ENCODE peak calls at places on chromosomes 7 and 10, in seven cellular contexts. I is WERI-Rb-1; Y is neural progenitor cell; G is body of pancreas; J is aorta; D is cardiac muscle cell; S is effector memory CD4-positive, alpha-beta T cell. E is an unnamed sample.

GRCh38 chr7:17130281-17131059 is 168.0 kb upstream of the AHR start:
- DNase-seq in I (no peak), Y (peak), G (peak), J (no peak), D (peak), S (no peak), E (no peak)

GRCh38 chr10:34886906-34887615 is 72.0 kb upstream of the PARD3 start:
- DNase-seq in I (no peak), Y (no peak), G (no peak), J (no peak), D (no peak), S (no peak), E (no peak)

GRCh38 chr10:24480447-24480846 is 243.2 kb downstream of the ARHGAP21 start:
- DNase-seq in I (no peak), Y (no peak), G (no peak), J (no peak), D (no peak), S (no peak), E (no peak)

GRCh38 chr10:116721991-116722392 is 20.4 kb downstream of the HSPA12A start:
- DNase-seq in I (peak), Y (peak), G (no peak), J (no peak), D (peak), S (no peak), E (no peak)

GRCh38 chr7:1554332-1555045 is 1.5 kb downstream of the TMEM184A start:
- DNase-seq in I (no peak), Y (no peak), G (peak), J (no peak), D (no peak), S (no peak), E (peak)

GRCh38 chr10:47408606-47409005 is 24.5 kb upstream of the ZNF488 start:
- DNase-seq in I (no peak), Y (no peak), G (no peak), J (no peak), D (no peak), S (no peak), E (no peak)

GRCh38 chr10:44249490-44249889 is 135.4 kb downstream of the CXCL12 start:
- DNase-seq in I (no peak), Y (peak), G (no peak), J (no peak), D (no peak), S (no peak), E (no peak)

GRCh38 chr10:116590590-116591444 is at the start of gene PNLIPRP1:
- DNase-seq in I (no peak), Y (no peak), G (peak), J (no peak), D (no peak), S (no peak), E (no peak)

GRCh38 chr7:43784030-43785001 is 25.8 kb downstream of the BLVRA start:
- DNase-seq in I (no peak), Y (no peak), G (no peak), J (no peak), D (peak), S (no peak), E (no peak)

GRCh38 chr10:65611592-65611991 is 1314.2 kb upstream of the LRRTM3 start:
- DNase-seq in I (no peak), Y (no peak), G (no peak), J (no peak), D (peak), S (no peak), E (no peak)

GRCh38 chr7:80053098-80053497 is 81.5 kb upstream of the GNAI1 start:
- DNase-seq in I (no peak), Y (peak), G (peak), J (no peak), D (no peak), S (no peak), E (no peak)

GRCh38 chr10:59580257-59580863 is 129.3 kb downstream of the SLC16A9 start:
- DNase-seq in I (no peak), Y (peak), G (no peak), J (no peak), D (peak), S (no peak), E (no peak)

GRCh38 chr7:157112706-157113105 is 26.0 kb upstream of the UBE3C start:
- DNase-seq in I (no peak), Y (no peak), G (no peak), J (no peak), D (no peak), S (no peak), E (no peak)
- H3K27ac ChIP-seq in I (no peak), Y (no peak), G (no peak), J (no peak), D (no peak), S (no peak), E (no peak)

DNA sequence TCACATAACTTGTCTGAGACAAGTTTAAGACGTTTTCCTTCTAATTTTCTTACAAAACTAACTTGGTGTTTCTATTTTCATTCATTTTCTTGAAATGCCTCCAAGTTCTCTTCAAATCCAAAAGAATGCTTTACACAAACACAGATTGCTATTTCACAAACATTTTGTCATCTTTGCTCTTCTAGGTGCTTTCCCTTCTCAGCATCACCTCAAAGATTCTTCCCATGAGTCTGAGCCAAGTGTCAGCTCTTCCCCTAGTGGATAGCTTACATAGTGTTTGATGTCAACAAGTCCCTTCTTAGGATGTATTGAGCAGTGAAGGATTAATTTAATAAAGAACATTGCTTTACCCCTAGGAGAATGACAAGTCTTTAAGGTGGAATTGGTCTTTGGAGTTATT is 38.1 kb upstream of the SEMA3A start:
- DNase-seq in I (no peak), Y (peak), G (no peak), J (no peak), D (peak), S (no peak), E (no peak)
- H3K27ac ChIP-seq in I (no peak), Y (no peak), G (no peak), J (no peak), D (no peak), S (no peak), E (no peak)

GRCh38 chr7:105050493-105050892 is 36.5 kb downstream of the KMT2E start:
- DNase-seq in I (no peak), Y (no peak), G (no peak), J (no peak), D (no peak), S (no peak), E (no peak)
- H3K27ac ChIP-seq in I (no peak), Y (no peak), G (no peak), J (no peak), D (peak), S (no peak), E (no peak)

DNA sequence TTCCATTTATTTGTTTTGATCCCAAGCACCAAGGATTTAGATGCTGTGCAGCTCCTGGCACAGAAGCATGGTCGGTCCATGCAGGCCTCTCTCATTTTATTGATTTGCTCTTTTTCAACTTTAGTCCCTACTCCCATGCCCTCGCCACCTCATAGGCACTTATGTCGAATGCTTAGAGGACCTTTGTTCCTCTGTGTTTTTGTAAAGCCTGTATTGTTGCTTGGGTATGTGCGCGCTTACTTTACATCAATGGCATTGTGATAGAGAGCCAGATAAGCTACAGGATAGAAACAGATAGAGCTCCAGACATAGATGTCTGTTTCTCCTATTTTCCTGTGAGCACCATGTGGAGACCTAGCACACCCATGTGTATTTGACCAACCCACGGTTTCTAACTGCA is 225.0 kb downstream of the PAXIP1 start:
- DNase-seq in I (no peak), Y (no peak), G (no peak), J (no peak), D (no peak), S (no peak), E (no peak)
- H3K27ac ChIP-seq in I (no peak), Y (no peak), G (no peak), J (no peak), D (no peak), S (no peak), E (no peak)

GRCh38 chr7:77791956-77792355 is 6.3 kb downstream of the TMEM60 start:
- DNase-seq in I (no peak), Y (no peak), G (no peak), J (no peak), D (no peak), S (no peak), E (no peak)
- H3K27ac ChIP-seq in I (no peak), Y (peak), G (peak), J (no peak), D (no peak), S (no peak), E (no peak)

E was measured in coronary artery.